ENCODE peak calls at places on chromosomes 5 and 9, in five cellular contexts. One of them, this sample, is unnamed.

GRCh38 chr5:118791986-118792734 is 196.2 kb downstream of the DTWD2 start:
- DNase-seq in M059J: peak; percentile 51
- DNase-seq in brain pericyte: peak; percentile 54
- DNase-seq in GM13976: peak; percentile 50
- DNase-seq in mucosa of descending colon: no peak
- DNase-seq in this sample: peak; percentile 78

GRCh38 chr5:43804041-43804440 is 201.1 kb downstream of the NNT start:
- DNase-seq in M059J: peak; percentile 23
- DNase-seq in brain pericyte: no peak
- DNase-seq in GM13976: no peak
- DNase-seq in mucosa of descending colon: no peak
- DNase-seq in this sample: no peak

GRCh38 chr5:104241051-104241450 is 678.5 kb upstream of the NUDT12 start:
- DNase-seq in M059J: peak; percentile 36
- DNase-seq in brain pericyte: no peak
- DNase-seq in GM13976: no peak
- DNase-seq in mucosa of descending colon: no peak
- DNase-seq in this sample: no peak

GRCh38 chr5:143714629-143715028 is 97.3 kb upstream of the HMHB1 start:
- DNase-seq in M059J: peak; percentile 86
- DNase-seq in brain pericyte: no peak
- DNase-seq in GM13976: peak; percentile 14
- DNase-seq in mucosa of descending colon: no peak
- DNase-seq in this sample: no peak

GRCh38 chr9:134858051-134858841 is 22.4 kb upstream of the FCN2 start:
- DNase-seq in M059J: peak; percentile 92
- DNase-seq in brain pericyte: no peak
- DNase-seq in GM13976: peak; percentile 78
- DNase-seq in mucosa of descending colon: no peak
- DNase-seq in this sample: no peak

GRCh38 chr5:55634204-55634785 is 77.8 kb downstream of the SLC38A9 start:
- DNase-seq in M059J: no peak
- DNase-seq in brain pericyte: no peak
- DNase-seq in GM13976: no peak
- DNase-seq in mucosa of descending colon: no peak
- DNase-seq in this sample: no peak

GRCh38 chr5:115932991-115933390 is 29.3 kb upstream of the LVRN start:
- DNase-seq in M059J: peak; percentile 25
- DNase-seq in brain pericyte: no peak
- DNase-seq in GM13976: no peak
- DNase-seq in mucosa of descending colon: no peak
- DNase-seq in this sample: no peak

GRCh38 chr9:274101-274500 is 59.4 kb downstream of the DOCK8 start:
- DNase-seq in M059J: no peak
- DNase-seq in brain pericyte: no peak
- DNase-seq in GM13976: no peak
- DNase-seq in mucosa of descending colon: no peak
- DNase-seq in this sample: no peak

GRCh38 chr5:176524138-176524537 is 13.1 kb downstream of the RNF44 start:
- DNase-seq in M059J: no peak
- DNase-seq in brain pericyte: no peak
- DNase-seq in GM13976: no peak
- DNase-seq in mucosa of descending colon: no peak
- DNase-seq in this sample: no peak

GRCh38 chr5:173152547-173152946 is 8.2 kb downstream of the BNIP1 start:
- DNase-seq in M059J: no peak
- DNase-seq in brain pericyte: no peak
- DNase-seq in GM13976: no peak
- DNase-seq in mucosa of descending colon: no peak
- DNase-seq in this sample: no peak

GRCh38 chr9:125189011-125189360 is 617 bp downstream of the PPP6C start:
- DNase-seq in M059J: peak; percentile 18
- DNase-seq in brain pericyte: no peak
- DNase-seq in GM13976: no peak
- DNase-seq in mucosa of descending colon: no peak
- DNase-seq in this sample: peak; percentile 23

GRCh38 chr9:122900791-122901190 is 4.4 kb downstream of the RC3H2 start:
- DNase-seq in M059J: peak; percentile 31
- DNase-seq in brain pericyte: no peak
- DNase-seq in GM13976: peak; percentile 46
- DNase-seq in mucosa of descending colon: no peak
- DNase-seq in this sample: peak; percentile 32

GRCh38 chr5:53426517-53426839 is 54.0 kb upstream of the FST start:
- DNase-seq in M059J: no peak
- DNase-seq in brain pericyte: no peak
- DNase-seq in GM13976: no peak
- DNase-seq in mucosa of descending colon: no peak
- DNase-seq in this sample: no peak

GRCh38 chr5:132589467-132589866 is 32.7 kb downstream of the RAD50 start:
- DNase-seq in M059J: no peak
- DNase-seq in brain pericyte: no peak
- DNase-seq in GM13976: no peak
- DNase-seq in mucosa of descending colon: no peak
- DNase-seq in this sample: no peak

GRCh38 chr9:110880123-110880522 is 158.1 kb downstream of the LPAR1 start:
- DNase-seq in M059J: peak; percentile 18
- DNase-seq in brain pericyte: peak; percentile 82
- DNase-seq in GM13976: no peak
- DNase-seq in mucosa of descending colon: no peak
- DNase-seq in this sample: no peak

GRCh38 chr9:121123816-121124536 is 49.2 kb downstream of the CNTRL start:
- DNase-seq in M059J: no peak
- DNase-seq in brain pericyte: no peak
- DNase-seq in GM13976: no peak
- DNase-seq in mucosa of descending colon: no peak
- DNase-seq in this sample: no peak

GRCh38 chr9:811101-811531 is 30.4 kb upstream of the DMRT1 start:
- DNase-seq in M059J: peak; percentile 85
- DNase-seq in brain pericyte: no peak
- DNase-seq in GM13976: no peak
- DNase-seq in mucosa of descending colon: no peak
- DNase-seq in this sample: no peak

GRCh38 chr5:5419291-5420210 is 2.9 kb upstream of the ICE1 start:
- DNase-seq in M059J: peak; percentile 69
- DNase-seq in brain pericyte: no peak
- DNase-seq in GM13976: peak; percentile 42
- DNase-seq in mucosa of descending colon: no peak
- DNase-seq in this sample: no peak

GRCh38 chr9:91037511-91038482 is 236.2 kb downstream of the SYK start:
- DNase-seq in M059J: peak; percentile 95
- DNase-seq in brain pericyte: peak; percentile 50
- DNase-seq in GM13976: no peak
- DNase-seq in mucosa of descending colon: peak; percentile 74
- DNase-seq in this sample: no peak

GRCh38 chr5:136174021-136174659 is 18.8 kb downstream of the SMIM32 start:
- DNase-seq in M059J: peak; percentile 51
- DNase-seq in brain pericyte: no peak
- DNase-seq in GM13976: peak; percentile 43
- DNase-seq in mucosa of descending colon: no peak
- DNase-seq in this sample: peak; percentile 50

GRCh38 chr9:121360975-121361374 is 9.1 kb downstream of the STOM start:
- DNase-seq in M059J: peak; percentile 89
- DNase-seq in brain pericyte: no peak
- DNase-seq in GM13976: no peak
- DNase-seq in mucosa of descending colon: no peak
- DNase-seq in this sample: no peak

GRCh38 chr9:91951944-91952520 is 2.0 kb upstream of the ROR2 start:
- DNase-seq in M059J: peak; percentile 19
- DNase-seq in brain pericyte: no peak
- DNase-seq in GM13976: no peak
- DNase-seq in mucosa of descending colon: no peak
- DNase-seq in this sample: no peak

GRCh38 chr9:135992486-135993408 is 31.6 kb upstream of the UBAC1 start:
- DNase-seq in M059J: peak; percentile 67
- DNase-seq in brain pericyte: no peak
- DNase-seq in GM13976: peak; percentile 78
- DNase-seq in mucosa of descending colon: peak; percentile 80
- DNase-seq in this sample: peak; percentile 45

GRCh38 chr5:14269395-14269794 is 126.3 kb downstream of the TRIO start:
- DNase-seq in M059J: no peak
- DNase-seq in brain pericyte: no peak
- DNase-seq in GM13976: no peak
- DNase-seq in mucosa of descending colon: no peak
- DNase-seq in this sample: no peak

GRCh38 chr9:14692536-14692917 is 705 bp downstream of the ZDHHC21 start:
- DNase-seq in M059J: peak; percentile 24
- DNase-seq in brain pericyte: no peak
- DNase-seq in GM13976: no peak
- DNase-seq in mucosa of descending colon: no peak
- DNase-seq in this sample: no peak

GRCh38 chr9:113578877-113579269 is 115.3 kb downstream of the RGS3 start:
- DNase-seq in M059J: peak; percentile 100
- DNase-seq in brain pericyte: peak; percentile 85
- DNase-seq in GM13976: peak; percentile 89
- DNase-seq in mucosa of descending colon: peak; percentile 70
- DNase-seq in this sample: peak; percentile 95

GRCh38 chr9:120859361-120859760 is 16.6 kb upstream of the PSMD5 start:
- DNase-seq in M059J: no peak
- DNase-seq in brain pericyte: no peak
- DNase-seq in GM13976: no peak
- DNase-seq in mucosa of descending colon: no peak
- DNase-seq in this sample: no peak

GRCh38 chr9:84140535-84141101 is 160.0 kb downstream of the RMI1 start:
- DNase-seq in M059J: peak; percentile 23
- DNase-seq in brain pericyte: no peak
- DNase-seq in GM13976: peak; percentile 47
- DNase-seq in mucosa of descending colon: peak; percentile 83
- DNase-seq in this sample: no peak

GRCh38 chr9:130845901-130846381 is 10.9 kb downstream of the ABL1 start:
- DNase-seq in M059J: peak; percentile 71
- DNase-seq in brain pericyte: peak; percentile 72
- DNase-seq in GM13976: no peak
- DNase-seq in mucosa of descending colon: no peak
- DNase-seq in this sample: no peak

GRCh38 chr9:103757062-103757461 is 337.0 kb upstream of the SMC2 start:
- DNase-seq in M059J: no peak
- DNase-seq in brain pericyte: no peak
- DNase-seq in GM13976: no peak
- DNase-seq in mucosa of descending colon: no peak
- DNase-seq in this sample: no peak